ENCODE peak calls at places on chromosomes 7 and 10, in four cellular contexts. D is HepG2, N is A549, I is GM12878. C is an unnamed sample.

GRCh38 chr7:43954524-43955228 is 28.4 kb downstream of the UBE2D4 start:
- DNase-seq in N (peak; percentile 65), I (peak; percentile 7), D (peak; percentile 61), C (peak; percentile 57)

GRCh38 chr10:15896654-15897053 is 36.3 kb upstream of the MINDY3 start:
- DNase-seq in I (no peak), N (no peak), D (no peak), C (no peak)

GRCh38 chr7:28330384-28331070 is 81.8 kb upstream of the CREB5 start:
- DNase-seq in D (no peak), N (no peak), I (no peak), C (no peak)

GRCh38 chr10:59131673-59132072 is 44.8 kb upstream of the PHYHIPL start:
- DNase-seq in N (no peak), D (no peak), I (no peak), C (no peak)

GRCh38 chr10:110404374-110404773 is 93.3 kb upstream of the DUSP5 start:
- DNase-seq in N (no peak), D (no peak), I (no peak), C (no peak)

GRCh38 chr7:50739744-50740455 is 42.8 kb downstream of the GRB10 start:
- DNase-seq in I (no peak), N (no peak), D (no peak), C (no peak)

GRCh38 chr10:44369851-44370250 is 15.0 kb downstream of the CXCL12 start:
- DNase-seq in N (no peak), D (no peak), I (no peak), C (no peak)

GRCh38 chr10:87518937-87519336 is 14.2 kb downstream of the MINPP1 start:
- DNase-seq in I (no peak), N (no peak), D (no peak), C (no peak)

GRCh38 chr7:112453505-112454171 is 3.4 kb downstream of the IFRD1 start:
- DNase-seq in N (peak; percentile 11), D (no peak), I (no peak), C (no peak)

GRCh38 chr7:5526190-5527037 is 102.8 kb upstream of the TNRC18 start:
- DNase-seq in D (peak; percentile 57), N (peak; percentile 66), I (no peak), C (no peak)

GRCh38 chr10:3935933-3936359 is 150.9 kb upstream of the KLF6 start:
- DNase-seq in I (no peak), D (no peak), N (no peak), C (no peak)

GRCh38 chr10:91238191-91238590 is 17.7 kb downstream of the PCGF5 start:
- DNase-seq in N (no peak), I (no peak), D (no peak), C (no peak)

GRCh38 chr7:120876922-120877321 is 19.0 kb upstream of the TSPAN12 start:
- DNase-seq in D (no peak), N (no peak), I (no peak), C (no peak)

GRCh38 chr7:151115836-151116418 is 29.7 kb downstream of the AGAP3 start:
- DNase-seq in N (no peak), D (no peak), I (no peak), C (no peak)

GRCh38 chr10:90751107-90751997 is 106.5 kb downstream of the HTR7 start:
- DNase-seq in D (peak; percentile 49), I (peak; percentile 27), N (peak; percentile 56), C (peak; percentile 58)

GRCh38 chr10:125035136-125035535 is 93.2 kb downstream of the ZRANB1 start:
- DNase-seq in D (peak; percentile 23), N (peak; percentile 40), I (no peak), C (no peak)
- TF ChIP-seq ESRRA in D (no peak), N (no peak), I (no peak), C (no peak)

DNA sequence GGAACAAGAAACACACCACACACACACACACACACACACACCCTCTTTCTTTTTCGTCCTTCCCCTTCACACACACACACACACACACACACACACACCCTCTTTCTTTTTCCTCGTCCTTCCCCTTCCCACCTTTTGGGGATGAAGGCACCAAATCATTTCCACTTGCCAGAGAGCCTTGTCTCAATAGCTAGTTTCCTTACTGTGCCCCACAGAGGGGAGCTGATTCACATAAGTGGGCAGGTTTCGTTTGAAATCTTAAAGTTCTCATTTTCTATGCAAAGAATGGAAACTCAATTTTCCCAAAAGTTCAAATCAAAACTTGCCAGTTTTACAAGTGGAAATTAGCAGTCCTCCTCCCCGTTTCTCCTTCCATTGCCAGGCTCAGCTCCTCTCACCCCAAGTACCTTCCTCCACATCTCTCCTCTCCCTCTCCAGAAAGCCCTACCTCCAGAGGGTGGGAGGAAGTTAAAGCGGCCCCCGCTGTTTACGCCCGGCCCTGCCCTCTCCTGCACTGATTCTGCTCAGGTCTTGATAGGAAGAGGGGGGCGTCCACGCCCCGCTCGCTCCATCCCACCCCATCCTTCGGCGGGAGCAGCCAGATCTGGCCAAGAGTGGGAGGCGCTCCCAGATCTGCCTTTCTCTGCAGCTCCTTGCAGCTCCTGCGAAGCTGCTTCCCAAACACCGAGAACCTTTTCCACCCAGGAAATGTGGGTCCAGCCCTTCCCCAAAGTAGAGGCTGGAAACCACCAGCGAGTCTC is 1.3 kb downstream of the CTTNBP2 start:
- DNase-seq in I (no peak), D (no peak), N (no peak), C (no peak)
- TF ChIP-seq HDAC2 in I (no peak), D (no peak), N (no peak), C (no peak)

DNA sequence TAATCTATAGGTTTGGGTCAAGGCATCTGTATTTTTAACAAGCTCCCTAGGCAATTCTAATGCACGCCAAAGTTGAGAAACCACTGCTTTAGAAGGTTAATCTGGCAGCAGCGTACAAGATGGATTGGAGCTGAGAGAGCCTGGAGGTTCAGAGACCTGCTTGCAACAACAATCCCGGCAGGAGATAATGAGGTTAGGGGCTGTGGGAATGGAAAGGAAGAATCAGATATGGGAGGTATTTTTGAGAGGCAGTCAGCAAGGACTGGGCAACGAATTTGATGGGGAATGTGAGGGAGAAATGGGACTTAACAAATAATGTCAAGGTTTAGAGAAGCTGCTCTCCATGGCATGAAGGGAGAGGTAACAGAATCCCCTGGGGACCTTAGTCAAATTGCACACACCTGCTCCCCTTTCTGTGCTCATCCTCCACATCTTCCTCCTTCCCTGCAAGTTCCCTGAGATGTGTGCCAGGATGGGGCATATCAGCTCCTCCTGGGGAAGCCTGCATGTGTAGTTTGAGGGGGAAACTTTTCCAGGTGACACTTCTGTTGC is 731.0 kb upstream of the GALNT17 start:
- DNase-seq in D (no peak), N (no peak), I (no peak), C (no peak)
- TF ChIP-seq ESRRA in D (no peak), N (no peak), I (no peak), C (no peak)

GRCh38 chr10:72761498-72761897 is 69.6 kb downstream of the MCU start:
- DNase-seq in N (no peak), D (no peak), I (no peak), C (no peak)

GRCh38 chr10:72764151-72764550 is 72.2 kb downstream of the MCU start:
- DNase-seq in I (no peak), N (no peak), D (peak; percentile 23), C (no peak)

GRCh38 chr10:72765051-72765450 is 73.1 kb downstream of the MCU start:
- DNase-seq in D (no peak), I (no peak), N (no peak), C (no peak)

GRCh38 chr10:72762042-72762441 is 70.1 kb downstream of the MCU start:
- DNase-seq in I (no peak), N (no peak), D (no peak), C (no peak)

GRCh38 chr10:72763201-72763600 is 71.3 kb downstream of the MCU start:
- DNase-seq in D (no peak), I (no peak), N (no peak), C (no peak)
- TF ChIP-seq HDAC2 in D (no peak), I (no peak), N (no peak), C (no peak)

C was measured in K562.